ENCODE peak calls at places on chromosomes 2 and 18, in four cellular contexts. L is sigmoid colon, Q is lower lobe of right lung, A is H1. M is an unnamed sample.

GRCh38 chr2:225640550-225640949 is 241.0 kb downstream of the NYAP2 start:
- DNase-seq in L (no peak), Q (no peak), A (no peak), M (no peak)

GRCh38 chr2:66576381-66577330 is 141.7 kb downstream of the MEIS1 start:
- DNase-seq in L (peak; percentile 86), Q (no peak), A (peak; percentile 75), M (peak; percentile 78)

GRCh38 chr2:218582085-218582484 is 13.4 kb downstream of the CNOT9 start:
- DNase-seq in L (no peak), Q (no peak), A (no peak), M (no peak)

GRCh38 chr18:48813833-48814489 is 136.8 kb downstream of the SMAD7 start:
- DNase-seq in L (peak; percentile 48), Q (peak; percentile 45), A (peak; percentile 33), M (peak; percentile 41)

GRCh38 chr18:3726241-3726951 is 276.4 kb downstream of the TGIF1 start:
- DNase-seq in L (no peak), Q (no peak), A (no peak), M (no peak)

GRCh38 chr2:96267159-96267971 is 1.3 kb downstream of the CIAO1 start:
- DNase-seq in L (no peak), Q (peak; percentile 66), A (peak; percentile 52), M (peak; percentile 86)

GRCh38 chr2:3586220-3586619 is 8.7 kb upstream of the COLEC11 start:
- DNase-seq in L (no peak), Q (no peak), A (no peak), M (no peak)

GRCh38 chr18:75638597-75639467 is 211.3 kb upstream of the SMIM21 start:
- DNase-seq in L (peak; percentile 76), Q (no peak), A (peak; percentile 53), M (peak; percentile 82)

GRCh38 chr2:240925576-240926515 is 19.7 kb downstream of the CROCC2 start:
- DNase-seq in L (peak; percentile 61), Q (peak; percentile 44), A (peak; percentile 59), M (peak; percentile 54)

GRCh38 chr18:63285332-63285731 is 34.2 kb downstream of the BCL2 start:
- DNase-seq in L (no peak), Q (no peak), A (peak; percentile 40), M (no peak)

GRCh38 chr18:2642771-2643170 is 12.8 kb upstream of the SMCHD1 start:
- DNase-seq in L (no peak), Q (no peak), A (no peak), M (no peak)

GRCh38 chr2:152925540-152926448 is 207.4 kb downstream of the ARL6IP6 start:
- DNase-seq in L (peak; percentile 84), Q (peak; percentile 60), A (peak; percentile 91), M (peak; percentile 95)

GRCh38 chr2:173955867-173956266 is 9.3 kb downstream of the SP3 start:
- DNase-seq in L (no peak), Q (no peak), A (no peak), M (no peak)

GRCh38 chr2:46696966-46697829 is 217.8 kb downstream of the TMEM247 start:
- DNase-seq in L (no peak), Q (no peak), A (no peak), M (no peak)

DNA sequence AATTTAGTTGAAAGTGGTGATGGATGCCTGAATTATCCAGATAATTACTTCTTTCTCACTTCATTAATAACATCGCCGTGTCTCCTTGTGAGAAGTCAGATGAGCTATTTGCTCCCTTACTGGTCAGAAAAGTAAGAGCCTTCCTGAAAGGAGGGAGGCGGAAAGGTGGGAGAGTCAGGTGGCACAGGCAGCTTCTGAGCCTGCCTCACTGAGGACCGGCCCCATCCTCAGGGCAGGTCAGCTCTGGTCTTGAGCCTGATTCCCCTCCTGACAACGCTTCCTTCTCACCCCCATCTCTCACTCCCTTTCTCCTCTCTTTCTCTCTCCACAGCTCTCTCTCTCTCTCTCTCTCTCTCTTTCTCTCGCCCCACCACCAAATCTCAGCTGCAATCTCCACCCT is 10.1 kb upstream of the APOB start:
- DNase-seq in L (no peak), Q (no peak), A (peak; percentile 19), M (no peak)
- H3K4me1 ChIP-seq in L (no peaks in the 10 kb centered on the region), Q (no peaks in the 10 kb centered on the region), A (no peaks in the 10 kb centered on the region), M (peaks cover 6% of the 10 kb centered on the region)

GRCh38 chr2:165794520-165794882 is 454 bp upstream of the GALNT3 start:
- DNase-seq in L (peak; percentile 57), Q (peak; percentile 63), A (no peak), M (peak; percentile 83)

GRCh38 chr2:165795011-165795410 is 964 bp upstream of the GALNT3 start:
- DNase-seq in L (no peak), Q (no peak), A (no peak), M (no peak)

GRCh38 chr2:165796819-165797530 is 2.9 kb upstream of the GALNT3 start:
- DNase-seq in L (no peak), Q (no peak), A (no peak), M (no peak)

GRCh38 chr2:165793779-165794519 is at the start of gene GALNT3:
- DNase-seq in L (peak; percentile 65), Q (peak; percentile 94), A (peak; percentile 94), M (peak; percentile 98)

DNA sequence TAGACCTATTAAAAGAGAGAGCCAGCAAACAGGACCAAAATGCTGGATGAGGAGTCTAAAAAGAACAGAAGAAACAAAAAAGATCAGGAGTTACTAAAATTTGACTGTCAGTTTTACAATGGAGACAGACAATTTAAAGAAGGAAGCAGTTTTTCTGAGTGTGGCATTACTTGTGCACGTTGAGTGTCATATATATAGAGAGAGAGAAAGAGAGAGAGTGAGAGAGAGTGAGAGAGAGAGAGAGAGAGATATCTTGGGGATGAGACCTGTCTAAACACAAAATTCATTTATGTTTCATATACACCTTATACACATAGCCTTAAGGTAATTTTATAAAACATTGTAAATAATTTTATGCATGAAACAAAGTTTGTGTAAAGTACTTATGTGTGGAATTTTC is 2.1 kb upstream of the GALNT3 start:
- DNase-seq in L (no peak), Q (no peak), A (no peak), M (no peak)
- H3K4me3 ChIP-seq in L (no peak overlapping the region), Q (no peak overlapping the region), A (peak overlapping the region; percentile 2), M (no peak overlapping the region)

GRCh38 chr18:74063023-74063422 is 84.6 kb downstream of the FBXO15 start:
- DNase-seq in L (no peak), Q (no peak), A (no peak), M (no peak)
- TF ChIP-seq CTCF in L (no peak), Q (no peak), A (no peak), M (no peak)

DNA sequence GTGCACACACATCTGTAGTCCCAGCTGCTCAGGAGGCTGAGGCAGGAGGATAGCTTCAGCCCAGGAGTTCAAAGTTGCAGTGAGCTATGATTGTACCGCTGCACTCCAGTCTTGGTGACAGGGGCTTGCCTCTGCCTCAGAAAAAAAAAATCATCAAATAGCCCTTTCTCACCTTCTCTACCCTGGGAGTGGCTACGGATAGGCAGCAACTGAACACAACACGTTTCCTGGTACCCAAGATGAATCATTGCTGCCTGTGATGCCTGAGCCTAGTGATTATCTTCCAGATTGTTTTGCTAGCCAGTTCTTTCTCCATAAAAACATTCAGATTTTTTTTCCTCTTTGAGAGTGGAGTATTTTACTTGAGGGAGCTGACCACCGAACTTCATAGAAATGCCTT is 13.5 kb downstream of the INPP4A start:
- DNase-seq in L (no peak), Q (no peak), A (no peak), M (no peak)
- H3K4me1 ChIP-seq in L (no peaks in the 10 kb centered on the region), Q (peaks cover 64% of the 10 kb centered on the region), A (peaks cover 35% of the 10 kb centered on the region), M (peaks cover 2% of the 10 kb centered on the region)

GRCh38 chr2:55874338-55874737 is 49.2 kb downstream of the EFEMP1 start:
- DNase-seq in L (no peak), Q (no peak), A (no peak), M (no peak)
- H3K4me3 ChIP-seq in L (no peak overlapping the region), Q (no peak overlapping the region), A (no peak overlapping the region), M (no peak overlapping the region)

DNA sequence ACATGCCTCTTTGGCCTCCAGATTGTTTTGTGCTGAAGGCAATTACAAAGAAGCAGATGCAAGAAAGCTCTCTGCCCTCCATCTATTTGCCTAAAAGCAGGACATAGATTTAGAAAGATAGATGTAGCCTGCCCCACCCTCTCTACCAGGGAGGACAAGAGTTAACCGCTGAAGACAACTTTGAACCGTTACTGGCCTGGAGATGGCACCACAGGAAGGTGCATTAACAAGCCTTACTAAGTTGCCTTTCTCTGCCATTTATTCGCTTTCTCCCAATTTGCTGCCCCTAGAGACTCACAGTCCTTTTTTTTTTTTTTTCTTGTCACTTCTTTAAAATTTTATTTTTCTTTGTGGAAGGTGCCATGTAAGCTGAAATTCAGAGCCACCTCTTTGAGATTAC is 28.8 kb upstream of the RMDN2 start:
- DNase-seq in L (no peak), Q (no peak), A (no peak), M (peak; percentile 66)
- TF ChIP-seq CTCF in L (no peak), Q (no peak), A (peak; percentile 43), M (peak; percentile 63)

GRCh38 chr2:40304340-40304739 is 147.6 kb downstream of the SLC8A1 start:
- DNase-seq in L (no peak), Q (no peak), A (no peak), M (peak; percentile 52)
- H3K4me1 ChIP-seq in L (no peaks in the 10 kb centered on the region), Q (no peaks in the 10 kb centered on the region), A (peaks cover 4% of the 10 kb centered on the region), M (no peaks in the 10 kb centered on the region)

GRCh38 chr2:63041592-63041991 is 9.0 kb upstream of the OTX1 start:
- DNase-seq in L (no peak), Q (no peak), A (no peak), M (no peak)

GRCh38 chr2:63047193-63047533 is 3.5 kb upstream of the OTX1 start:
- DNase-seq in L (no peak), Q (no peak), A (no peak), M (no peak)

GRCh38 chr2:63048367-63049171 is 2.1 kb upstream of the OTX1 start:
- DNase-seq in L (no peak), Q (no peak), A (peak; percentile 81), M (peak; percentile 82)

GRCh38 chr2:63047534-63048281 is 2.9 kb upstream of the OTX1 start:
- DNase-seq in L (peak; percentile 64), Q (peak; percentile 53), A (peak; percentile 85), M (peak; percentile 85)

GRCh38 chr2:63044360-63045327 is 6.0 kb upstream of the OTX1 start:
- DNase-seq in L (no peak), Q (no peak), A (peak; percentile 82), M (peak; percentile 92)
- H3K4me3 ChIP-seq in L (no peak overlapping the region), Q (no peak overlapping the region), A (peak overlapping the region; percentile 26), M (peak overlapping the region; percentile 59)

GRCh38 chr18:46462523-46462922 is 194.5 kb downstream of the LOXHD1 start:
- DNase-seq in L (no peak), Q (no peak), A (no peak), M (peak; percentile 43)

GRCh38 chr18:46461993-46462392 is 195.0 kb downstream of the LOXHD1 start:
- DNase-seq in L (no peak), Q (no peak), A (no peak), M (peak; percentile 35)

GRCh38 chr18:46468431-46469180 is 188.4 kb downstream of the LOXHD1 start:
- DNase-seq in L (no peak), Q (no peak), A (no peak), M (no peak)

GRCh38 chr18:46466236-46467160 is 190.5 kb downstream of the LOXHD1 start:
- DNase-seq in L (no peak), Q (no peak), A (no peak), M (peak; percentile 80)

GRCh38 chr18:46464926-46465655 is 191.9 kb downstream of the LOXHD1 start:
- DNase-seq in L (no peak), Q (no peak), A (no peak), M (no peak)
- TF ChIP-seq CTCF in L (no peak), Q (no peak), A (peak; percentile 32), M (peak; percentile 73)